ENCODE peak calls at places on chromosome 21, in seven cellular contexts. Y, F, R, B, U, W and P are unnamed samples.
A peak's percentile ranks its signal among the peaks of the same experiment; 100 is the strongest.

GRCh38 chr21:27275294-27275927 is 308.5 kb upstream of the ADAMTS5 start:
- DNase-seq in Y (no peak), F (no peak), R (no peak), B (no peak), U (no peak), W (no peak), P (no peak)

GRCh38 chr21:29800051-29800450 is 139.7 kb downstream of the GRIK1 start:
- DNase-seq in Y (no peak), F (no peak), R (no peak), B (no peak), U (no peak), W (no peak), P (no peak)

GRCh38 chr21:42545317-42545716 is 31.7 kb downstream of the SLC37A1 start:
- DNase-seq in Y (no peak), F (no peak), R (no peak), B (no peak), U (no peak), W (no peak), P (no peak)

GRCh38 chr21:31530918-31531705 is 128.4 kb upstream of the SOD1 start:
- DNase-seq in Y (no peak), F (peak; percentile 50), R (no peak), B (no peak), U (no peak), W (no peak), P (no peak)

GRCh38 chr21:44082648-44083436 is 24.4 kb upstream of the PWP2 start:
- DNase-seq in Y (no peak), F (no peak), R (no peak), B (no peak), U (no peak), W (no peak), P (no peak)

GRCh38 chr21:39650306-39650705 is 37.6 kb downstream of the B3GALT5 start:
- DNase-seq in Y (no peak), F (no peak), R (no peak), B (no peak), U (no peak), W (no peak), P (no peak)

GRCh38 chr21:23130308-23130707 is 2132.1 kb downstream of the NCAM2 start:
- DNase-seq in Y (no peak), F (no peak), R (no peak), B (no peak), U (no peak), W (no peak), P (no peak)

GRCh38 chr21:39564200-39564599 is 48.5 kb upstream of the B3GALT5 start:
- DNase-seq in Y (no peak), F (no peak), R (no peak), B (no peak), U (no peak), W (no peak), P (no peak)

GRCh38 chr21:26170471-26171309 is at the start of gene APP:
- DNase-seq in Y (peak; percentile 78), F (peak; percentile 90), R (peak; percentile 87), B (peak; percentile 77), U (peak; percentile 49), W (no peak), P (peak; percentile 7)

DNA sequence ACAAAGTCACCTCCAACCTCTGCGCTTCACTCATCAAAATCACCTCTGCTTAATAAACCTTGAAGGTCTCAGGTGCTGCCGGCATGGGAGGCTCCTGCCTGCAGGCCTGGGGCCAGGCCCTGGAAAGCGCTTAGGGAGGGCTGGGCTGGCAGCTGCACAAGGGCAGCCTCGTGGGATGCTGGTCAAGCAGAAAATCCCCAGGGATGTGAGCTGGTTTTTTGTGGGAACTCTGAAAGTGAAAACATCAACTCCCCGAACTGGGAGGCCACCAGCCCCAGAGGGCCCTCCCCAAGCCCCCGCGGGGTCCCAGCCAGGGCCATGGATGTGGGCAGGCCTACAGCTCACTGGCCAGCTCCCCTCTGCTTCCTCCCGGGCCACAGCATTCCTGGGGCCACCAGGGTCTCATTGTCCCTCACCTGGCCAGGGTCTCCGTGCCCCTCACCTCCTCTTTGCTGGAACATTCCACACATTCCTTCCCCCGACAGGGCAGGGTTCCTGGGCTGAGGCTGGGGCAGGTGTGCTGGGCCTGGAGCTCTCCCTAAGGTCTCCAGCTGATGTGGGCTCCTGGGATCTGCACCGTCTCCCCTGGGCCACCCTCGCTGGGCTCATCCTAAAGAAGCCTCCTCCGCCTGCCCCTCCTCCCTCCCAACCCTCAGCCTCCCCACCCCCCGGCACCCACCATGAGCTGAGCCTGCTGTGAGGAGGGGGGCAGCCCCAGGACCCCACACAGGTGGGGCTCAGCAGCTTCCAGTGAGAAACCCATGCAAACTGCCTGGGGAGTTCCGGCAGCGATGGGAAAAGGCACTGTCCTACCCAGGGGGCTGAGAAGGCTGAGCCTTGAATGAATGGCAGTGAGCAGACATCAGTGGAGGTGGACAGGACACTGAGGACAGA is 36.0 kb upstream of the POFUT2 start:
- DNase-seq in Y (peak; percentile 57), F (no peak), R (no peak), B (no peak), U (no peak), W (peak; percentile 39), P (no peak)
- H3K4me1 ChIP-seq in Y (no peaks in the 10 kb centered on the region), F (peaks cover 33% of the 10 kb centered on the region), R (no peaks in the 10 kb centered on the region), B (peaks cover 23% of the 10 kb centered on the region), U (peaks cover 19% of the 10 kb centered on the region), W (peaks cover 28% of the 10 kb centered on the region), P (peaks cover 38% of the 10 kb centered on the region)

DNA sequence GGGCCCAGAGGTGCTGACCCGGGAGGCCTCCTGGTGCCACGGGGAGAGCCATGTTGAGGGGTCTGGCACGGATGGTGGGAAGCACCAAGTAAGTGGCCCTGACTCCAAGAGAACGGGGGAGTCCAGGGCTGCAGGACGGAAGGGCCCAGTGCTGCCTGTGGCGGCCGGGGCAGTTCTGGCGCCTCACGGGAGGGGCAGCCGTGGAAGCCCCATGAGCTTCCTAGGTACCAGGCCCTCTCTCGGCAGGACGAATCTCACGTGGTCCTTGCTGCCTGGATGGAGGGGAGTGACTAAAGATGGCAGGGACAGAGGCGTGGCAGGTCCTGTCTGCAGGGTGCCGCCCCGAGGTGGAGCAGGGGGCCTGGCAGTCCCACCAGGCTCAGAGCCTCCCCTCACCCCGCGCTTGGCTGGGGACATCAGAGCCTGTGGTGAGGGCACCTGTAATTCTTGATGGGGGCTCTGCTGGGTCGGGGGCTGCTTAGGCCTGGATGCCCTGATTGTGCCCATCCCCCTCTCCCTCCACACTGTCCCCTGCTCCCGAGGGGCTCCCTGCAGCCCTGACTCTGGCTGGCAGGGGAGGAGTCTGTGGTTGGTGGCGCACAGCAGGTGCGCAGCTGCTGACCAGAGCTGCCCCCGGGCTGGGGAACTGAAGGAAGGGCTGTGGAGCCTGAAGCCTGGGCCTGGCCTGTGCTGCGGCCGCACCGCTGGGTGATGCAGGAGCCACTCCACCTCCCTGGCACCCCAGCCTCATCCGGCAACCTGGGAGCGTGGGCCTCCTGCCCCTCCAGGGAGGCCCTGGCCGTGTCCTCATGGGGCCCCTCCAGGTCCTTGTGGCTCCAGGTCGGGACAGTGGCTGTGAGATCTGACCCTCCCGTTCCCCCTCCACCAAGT is 31.4 kb downstream of the POFUT2 start:
- DNase-seq in Y (peak; percentile 9), F (no peak), R (no peak), B (no peak), U (no peak), W (no peak), P (no peak)
- H3K27me3 ChIP-seq in Y (no peaks in the 10 kb centered on the region), F (no peaks in the 10 kb centered on the region), R (peaks cover 2% of the 10 kb centered on the region), B (no peaks in the 10 kb centered on the region), U (peaks cover 13% of the 10 kb centered on the region), W (no peaks in the 10 kb centered on the region), P (peaks cover 6% of the 10 kb centered on the region)

GRCh38 chr21:35225573-35225972 is 176.5 kb upstream of the RUNX1 start:
- DNase-seq in Y (no peak), F (no peak), R (no peak), B (no peak), U (no peak), W (no peak), P (no peak)

GRCh38 chr21:35226302-35226701 is 177.2 kb upstream of the RUNX1 start:
- DNase-seq in Y (no peak), F (no peak), R (no peak), B (no peak), U (peak; percentile 91), W (no peak), P (no peak)

GRCh38 chr21:35227774-35228173 is 178.7 kb upstream of the RUNX1 start:
- DNase-seq in Y (no peak), F (no peak), R (no peak), B (no peak), U (peak; percentile 88), W (no peak), P (no peak)

GRCh38 chr21:35229290-35229689 is 180.2 kb upstream of the RUNX1 start:
- DNase-seq in Y (no peak), F (no peak), R (no peak), B (no peak), U (no peak), W (no peak), P (no peak)

DNA sequence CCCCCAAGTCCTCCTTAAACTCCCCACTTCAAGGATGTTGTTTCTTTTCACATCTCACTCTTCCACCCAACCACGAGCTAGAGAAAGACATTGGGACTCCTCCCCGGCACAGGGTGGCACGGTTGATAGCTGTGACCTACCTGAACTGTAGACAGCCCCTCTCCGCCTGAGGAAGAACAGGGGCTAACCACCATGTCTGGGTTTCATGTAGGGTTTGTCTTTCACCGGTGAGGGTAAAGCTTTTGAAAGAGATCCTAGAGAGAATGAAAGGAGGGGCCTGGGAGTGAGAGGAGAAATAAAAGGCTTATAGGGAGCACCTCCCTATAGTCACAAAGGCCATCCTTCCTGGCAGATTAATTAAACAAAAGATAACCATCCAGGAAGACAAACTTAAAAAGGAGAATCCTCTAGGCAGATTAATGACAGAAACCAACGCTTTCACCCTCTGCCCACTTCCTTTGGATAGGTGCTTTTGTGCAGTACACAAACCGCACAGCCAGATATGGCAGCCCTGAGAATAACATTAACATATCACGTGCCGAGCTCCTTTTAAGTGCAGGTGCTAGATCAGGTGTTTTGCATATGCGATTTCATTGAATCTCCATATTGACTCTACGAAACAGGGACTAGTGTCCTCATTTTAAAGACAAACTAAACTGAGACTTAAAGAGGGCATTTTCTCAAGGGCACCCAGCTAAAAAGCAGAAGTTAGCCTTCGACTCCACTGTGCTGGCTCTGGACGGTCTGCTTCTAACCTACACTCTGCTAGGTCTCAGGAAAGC is 178.0 kb upstream of the RUNX1 start:
- DNase-seq in Y (no peak), F (no peak), R (no peak), B (peak; percentile 79), U (no peak), W (no peak), P (no peak)
- H3K4me3 ChIP-seq in Y (no peak overlapping the region), F (no peak overlapping the region), R (no peak overlapping the region), B (peak overlapping the region; percentile 48), U (no peak overlapping the region), W (no peak overlapping the region), P (no peak overlapping the region)

DNA sequence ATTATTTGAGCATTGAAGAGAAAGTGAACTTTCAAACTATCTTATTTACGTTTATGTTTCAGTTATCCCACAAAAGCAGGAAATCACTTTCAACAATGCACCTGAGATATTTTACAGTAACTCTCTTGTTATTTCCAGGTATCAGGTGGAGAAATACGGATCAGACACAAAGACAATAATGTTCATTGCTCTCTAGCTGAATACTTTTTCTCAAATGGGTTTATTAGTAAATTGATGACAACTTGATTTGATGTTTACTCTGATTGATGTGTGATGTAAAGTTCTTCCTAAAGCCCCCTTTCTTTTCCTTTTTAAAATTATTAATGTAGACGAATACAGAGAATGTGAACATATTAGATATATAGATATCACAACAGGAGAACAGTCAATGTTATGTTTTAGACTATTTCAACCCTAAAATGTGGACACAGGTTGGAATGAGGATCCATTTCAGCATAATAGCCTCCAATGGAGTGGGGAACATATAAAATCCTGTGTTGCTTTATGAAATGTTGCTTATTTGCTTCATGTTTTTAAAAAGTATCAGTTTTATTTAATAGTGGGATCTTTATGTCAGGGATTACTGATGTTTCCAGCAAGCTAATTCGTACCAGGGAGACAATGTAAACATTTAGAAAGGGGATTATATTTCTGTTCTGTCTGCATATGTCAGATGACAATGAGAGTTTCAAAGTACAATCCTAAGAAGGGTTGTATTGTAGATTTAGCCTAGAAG is 1522.3 kb upstream of the TPTE start:
- DNase-seq in Y (no peak), F (no peak), R (no peak), B (no peak), U (no peak), W (no peak), P (no peak)
- H3K4me1 ChIP-seq in Y (no peaks in the 10 kb centered on the region), F (no peaks in the 10 kb centered on the region), R (no peaks in the 10 kb centered on the region), B (no peaks in the 10 kb centered on the region), U (no peaks in the 10 kb centered on the region), W (no peaks in the 10 kb centered on the region), P (no peaks in the 10 kb centered on the region)

GRCh38 chr21:33028759-33029511 is 3.2 kb downstream of the OLIG2 start:
- DNase-seq in Y (no peak), F (no peak), R (no peak), B (no peak), U (no peak), W (no peak), P (no peak)
- H3K27me3 ChIP-seq in Y (no peaks in the 10 kb centered on the region), F (peaks cover 9% of the 10 kb centered on the region), R (peaks cover 75% of the 10 kb centered on the region), B (peaks cover 70% of the 10 kb centered on the region), U (peaks cover 80% of the 10 kb centered on the region), W (no peaks in the 10 kb centered on the region), P (peaks cover 56% of the 10 kb centered on the region)